ENCODE peak calls at places on chromosome 17, in four cellular contexts. T is GM23338, X is brain microvascular endothelial cell, B is small intestine. R is an unnamed sample.

GRCh38 chr17:42311240-42312034 is 23.1 kb downstream of the STAT5A start:
- DNase-seq in T (peak), X (no peak), B (no peak), R (peak)

GRCh38 chr17:30218689-30219266 is 16.7 kb downstream of the SLC6A4 start:
- DNase-seq in T (no peak), X (no peak), B (no peak), R (no peak)

GRCh38 chr17:67850991-67851631 is 25.8 kb downstream of the BPTF start:
- DNase-seq in T (no peak), X (no peak), B (no peak), R (no peak)

GRCh38 chr17:3012926-3013581 is 50.4 kb downstream of the OR1D5 start:
- DNase-seq in T (peak), X (peak), B (peak), R (peak)

GRCh38 chr17:9298135-9298534 is 276.8 kb downstream of the NTN1 start:
- DNase-seq in T (no peak), X (no peak), B (peak), R (peak)

GRCh38 chr17:63490321-63490720 is 13.5 kb downstream of the ACE start:
- DNase-seq in T (peak), X (no peak), B (no peak), R (no peak)

GRCh38 chr17:2266045-2266864 is 37.3 kb downstream of the SMG6 start:
- DNase-seq in T (no peak), X (no peak), B (peak), R (peak)

GRCh38 chr17:2122641-2123302 is 67.9 kb downstream of the HIC1 start:
- DNase-seq in T (peak), X (peak), B (no peak), R (peak)

DNA sequence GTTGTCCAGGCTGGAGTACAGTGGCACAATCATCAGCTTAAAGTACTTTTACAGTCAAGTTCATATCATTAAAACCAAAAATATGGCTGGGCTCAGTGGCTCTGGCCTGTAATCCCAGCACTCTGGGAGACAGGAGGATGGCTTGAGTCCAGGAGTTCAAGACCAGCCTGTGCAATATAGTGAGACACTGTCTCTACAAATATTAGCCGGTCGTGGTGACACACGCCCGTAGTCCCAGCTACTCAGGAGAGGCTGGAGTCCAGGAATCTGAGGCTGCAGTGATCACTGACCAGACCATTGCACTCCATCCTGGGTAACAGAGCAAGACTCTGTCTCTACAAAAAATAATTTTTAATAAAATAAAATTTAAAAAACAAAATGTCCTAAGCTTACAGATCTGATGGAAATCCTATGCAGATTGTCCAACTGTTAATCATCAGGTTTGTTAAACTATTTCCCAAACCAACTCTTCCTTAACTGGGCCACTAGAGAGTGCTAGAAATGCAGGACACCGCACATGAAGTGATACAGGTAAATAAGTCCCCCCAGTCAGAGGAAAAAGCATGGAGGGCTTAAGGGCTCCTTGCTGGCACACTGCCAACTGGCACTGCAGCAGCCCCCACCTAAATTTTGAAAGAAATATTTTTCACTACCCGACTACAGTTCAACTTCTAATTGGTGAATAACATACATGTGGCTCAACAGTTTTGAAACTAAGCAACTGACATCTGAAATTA is 2.8 kb downstream of the USP22 start:
- DNase-seq in T (peak), X (no peak), B (peak), R (no peak)
- H3K4me3 ChIP-seq in T (peak), X (peak), B (no peak), R (peak)

GRCh38 chr17:17942846-17943245 is 29.4 kb downstream of the TOM1L2 start:
- DNase-seq in T (no peak), X (peak), B (peak), R (no peak)
- H3K4me3 ChIP-seq in T (no peak), X (no peak), B (no peak), R (no peak)

GRCh38 chr17:74528491-74529199 is 2.6 kb downstream of the CD300LB start:
- DNase-seq in T (no peak), X (no peak), B (no peak), R (no peak)

GRCh38 chr17:74530751-74531150 is 524 bp downstream of the CD300LB start:
- DNase-seq in T (no peak), X (no peak), B (no peak), R (no peak)

GRCh38 chr17:74532115-74532514 is 840 bp upstream of the CD300LB start:
- DNase-seq in T (peak), X (no peak), B (no peak), R (peak)

GRCh38 chr17:74529243-74529642 is 2.0 kb downstream of the CD300LB start:
- DNase-seq in T (no peak), X (no peak), B (no peak), R (no peak)

GRCh38 chr17:74531231-74531761 is at the start of gene CD300LB:
- DNase-seq in T (no peak), X (no peak), B (no peak), R (no peak)
- H3K4me3 ChIP-seq in T (no peak), X (no peak), B (no peak), R (no peak)

GRCh38 chr17:31390748-31391495 is 553 bp upstream of the RAB11FIP4 start:
- DNase-seq in T (peak), X (no peak), B (no peak), R (no peak)
- H3K4me3 ChIP-seq in T (peak), X (peak), B (no peak), R (peak)